ENCODE peak calls at places on chromosomes 3 and 15, in ten cellular contexts. H is CD8-positive, alpha-beta memory T cell; V is activated naive CD8-positive, alpha-beta T cell treated with anti-CD3 and anti-CD28 coated beads for 36 hours; Y is GM12865; C is IMR-90; I is stimulated activated CD8-positive, alpha-beta memory T cell treated with anti-CD3 and anti-CD28 coated beads, Interleukin-15, amount 100 ng/mL, for 1 hour; A is bronchial epithelial cell; T is activated CD4-positive, alpha-beta T cell treated with anti-CD3 and anti-CD28 coated beads for 36 hours; N is SHP77; E is breast epithelium. B is an unnamed sample.

GRCh38 chr3:125011941-125012340 is 43.9 kb downstream of the HEG1 start:
- DNase-seq in C (peak), N (no peak), H (no peak), E (no peak), I (no peak), Y (no peak), V (no peak), T (no peak), A (no peak), B (no peak)

GRCh38 chr3:132268956-132269355 is 48.3 kb upstream of the ACP3 start:
- DNase-seq in C (peak), T (no peak), N (no peak), Y (peak), A (peak), V (no peak), E (no peak), I (no peak), H (no peak), B (no peak)

GRCh38 chr3:72938471-72939265 is 50.8 kb downstream of the GXYLT2 start:
- DNase-seq in V (no peak), T (peak), C (peak), H (peak), E (peak), N (peak), I (no peak), Y (peak), A (peak), B (peak)

GRCh38 chr3:43076857-43077256 is 29.0 kb downstream of the POMGNT2 start:
- DNase-seq in V (no peak), T (no peak), A (no peak), Y (no peak), E (no peak), C (no peak), H (no peak), N (no peak), I (no peak), B (no peak)

GRCh38 chr3:72234394-72234793 is 449.4 kb upstream of the PROK2 start:
- DNase-seq in H (no peak), C (peak), A (peak), V (no peak), E (peak), T (no peak), Y (no peak), I (no peak), N (no peak), B (no peak)

GRCh38 chr15:91521996-91522395 is 331.5 kb upstream of the SLCO3A1 start:
- DNase-seq in T (no peak), I (no peak), C (peak), H (no peak), A (peak), Y (no peak), E (no peak), N (no peak), V (no peak), B (no peak)

GRCh38 chr15:82548700-82549099 is 8.4 kb upstream of the RPS17 start:
- DNase-seq in C (peak), V (no peak), A (no peak), Y (peak), E (no peak), T (no peak), I (no peak), N (no peak), H (no peak), B (no peak)

GRCh38 chr3:72494076-72495000 is 353.9 kb downstream of the SHQ1 start:
- DNase-seq in C (peak), Y (peak), V (no peak), H (no peak), N (no peak), T (no peak), E (no peak), A (no peak), I (no peak), B (no peak)

GRCh38 chr15:25481208-25481862 is 42.5 kb upstream of the UBE3A start:
- DNase-seq in Y (no peak), H (no peak), A (peak), I (no peak), E (no peak), C (no peak), V (no peak), N (peak), T (peak), B (no peak)

GRCh38 chr3:169429328-169429727 is 234.2 kb downstream of the MECOM start:
- DNase-seq in N (no peak), C (no peak), H (no peak), I (no peak), E (no peak), T (no peak), A (no peak), Y (no peak), V (no peak), B (no peak)

GRCh38 chr3:136209921-136210320 is 13.8 kb upstream of the MSL2 start:
- DNase-seq in H (no peak), A (no peak), C (peak), I (no peak), Y (no peak), E (no peak), N (no peak), V (no peak), T (no peak), B (no peak)

GRCh38 chr15:67059127-67059553 is 6.3 kb upstream of the SMAD3 start:
- DNase-seq in T (no peak), A (no peak), E (no peak), C (no peak), V (no peak), H (no peak), Y (no peak), N (no peak), I (no peak), B (no peak)

GRCh38 chr3:163364717-163365116 is 1713.6 kb downstream of the SI start:
- DNase-seq in A (no peak), E (no peak), N (no peak), I (no peak), H (no peak), C (no peak), V (no peak), T (no peak), Y (no peak), B (no peak)

GRCh38 chr15:52004806-52005205 is 14.2 kb upstream of the MAPK6 start:
- DNase-seq in E (no peak), C (no peak), V (no peak), A (peak), N (no peak), I (no peak), T (no peak), H (no peak), Y (no peak), B (no peak)

GRCh38 chr3:64019879-64020278 is 3.4 kb downstream of the PSMD6 start:
- DNase-seq in E (no peak), I (no peak), C (no peak), H (no peak), Y (no peak), V (no peak), T (no peak), A (no peak), N (no peak), B (no peak)

GRCh38 chr3:168071535-168071934 is 24.2 kb downstream of the GOLIM4 start:
- DNase-seq in H (no peak), C (peak), E (no peak), Y (no peak), V (no peak), T (no peak), A (peak), N (no peak), I (no peak), B (peak)

GRCh38 chr3:132382267-132382666 is 35.0 kb upstream of the DNAJC13 start:
- DNase-seq in H (no peak), Y (no peak), C (no peak), E (no peak), T (no peak), N (no peak), I (no peak), A (no peak), V (no peak), B (no peak)

GRCh38 chr3:109023656-109024254 is 70.1 kb upstream of the GUCA1C start:
- DNase-seq in Y (peak), H (no peak), N (peak), V (peak), E (no peak), C (peak), T (peak), A (peak), I (no peak), B (peak)

GRCh38 chr15:77251662-77252061 is 168.2 kb downstream of the PEAK1 start:
- DNase-seq in T (peak), Y (no peak), C (peak), I (no peak), N (no peak), H (no peak), A (no peak), V (peak), E (no peak), B (peak)

GRCh38 chr3:114308830-114309229 is 15.0 kb downstream of the TIGIT start:
- DNase-seq in V (peak), I (no peak), N (no peak), E (no peak), C (no peak), Y (peak), H (peak), A (no peak), T (peak), B (no peak)

GRCh38 chr3:89787485-89787884 is 680.1 kb downstream of the EPHA3 start:
- DNase-seq in N (no peak), C (no peak), E (no peak), T (no peak), V (no peak), H (no peak), Y (no peak), A (no peak), I (no peak), B (no peak)

GRCh38 chr15:47781527-47781926 is 64.2 kb downstream of the SEMA6D start:
- DNase-seq in C (no peak), H (no peak), A (no peak), V (no peak), E (no peak), T (no peak), N (no peak), I (no peak), Y (no peak), B (no peak)

GRCh38 chr3:171181907-171182690 is 155.6 kb upstream of the SLC2A2 start:
- DNase-seq in V (no peak), I (no peak), C (peak), N (no peak), Y (no peak), A (peak), E (no peak), T (no peak), H (no peak), B (peak)

GRCh38 chr3:108296239-108296638 is at the start of gene HHLA2:
- DNase-seq in H (no peak), N (no peak), Y (peak), T (peak), E (no peak), C (peak), I (no peak), A (peak), V (peak), B (no peak)

GRCh38 chr3:124834723-124835718 is 52.1 kb downstream of the ITGB5 start:
- DNase-seq in N (peak), V (peak), A (peak), T (peak), E (peak), H (peak), Y (peak), I (peak), C (peak), B (peak)

GRCh38 chr3:33438284-33438668 is 1.9 kb downstream of the UBP1 start:
- DNase-seq in C (peak), V (no peak), E (no peak), A (peak), T (no peak), N (no peak), Y (peak), H (no peak), I (no peak), B (no peak)

GRCh38 chr3:115808239-115808638 is 184.9 kb downstream of the GAP43 start:
- DNase-seq in V (no peak), C (no peak), A (no peak), H (no peak), T (no peak), Y (no peak), N (no peak), I (no peak), E (no peak), B (no peak)

GRCh38 chr3:114597012-114597411 is 303.2 kb downstream of the TIGIT start:
- DNase-seq in Y (no peak), I (no peak), A (no peak), C (no peak), E (no peak), H (no peak), T (no peak), V (no peak), N (no peak), B (no peak)

GRCh38 chr15:77014137-77015081 is 19.5 kb downstream of the PSTPIP1 start:
- DNase-seq in V (no peak), Y (peak), A (no peak), I (no peak), E (no peak), C (no peak), H (peak), N (no peak), T (no peak), B (no peak)

GRCh38 chr3:132382688-132383194 is 34.6 kb upstream of the DNAJC13 start:
- DNase-seq in I (no peak), A (no peak), Y (no peak), T (no peak), C (no peak), E (no peak), N (no peak), H (no peak), V (no peak), B (no peak)

GRCh38 chr3:73637042-73637441 is 12.3 kb upstream of the PDZRN3 start:
- DNase-seq in I (no peak), E (no peak), V (no peak), C (peak), N (no peak), A (no peak), T (no peak), Y (no peak), H (no peak), B (no peak)

GRCh38 chr15:90234519-90234988 is 545 bp downstream of the GDPGP1 start:
- DNase-seq in H (no peak), V (no peak), I (no peak), A (no peak), T (no peak), N (no peak), C (peak), Y (no peak), E (no peak), B (no peak)

GRCh38 chr3:105686324-105686897 is 182.4 kb downstream of the CBLB start:
- DNase-seq in V (no peak), T (no peak), N (no peak), E (no peak), Y (peak), I (no peak), H (no peak), C (peak), A (peak), B (no peak)

GRCh38 chr3:136624894-136625815 is 127.0 kb downstream of the STAG1 start:
- DNase-seq in T (no peak), C (no peak), A (peak), E (no peak), N (no peak), V (no peak), H (no peak), I (no peak), Y (peak), B (peak)

GRCh38 chr3:178486903-178487302 is 49.3 kb upstream of the KCNMB2 start:
- DNase-seq in A (no peak), N (no peak), V (no peak), Y (no peak), I (no peak), H (no peak), T (no peak), C (no peak), E (no peak), B (no peak)

GRCh38 chr15:91413142-91413541 is 313.1 kb downstream of the SV2B start:
- DNase-seq in Y (no peak), N (no peak), V (no peak), T (no peak), I (no peak), H (no peak), A (no peak), C (peak), E (no peak), B (no peak)

GRCh38 chr3:39378092-39378491 is 5.1 kb upstream of the SLC25A38 start:
- DNase-seq in H (peak), Y (peak), I (peak), E (no peak), N (no peak), A (peak), V (peak), T (peak), C (peak), B (peak)